ENCODE peak calls at places on chromosomes 2 and 18, in ten cellular contexts. B is activated naive CD8-positive, alpha-beta T cell treated with anti-CD3 and anti-CD28 coated beads for 36 hours; Y is GM18507; O is activated gamma-delta T cell; I is NCI-H1105; D is uterus; L is AG08396; J is left cardiac atrium; H is RPMI8226; N is H4. G is an unnamed sample.

GRCh38 chr18:45243347-45244095 is 371.8 kb upstream of the SLC14A2 start:
- DNase-seq in D (no peak), I (no peak), N (no peak), B (no peak), Y (no peak), J (no peak), L (peak), H (no peak), O (no peak), G (no peak)

GRCh38 chr2:43872151-43872550 is 33.4 kb downstream of the ABCG8 start:
- DNase-seq in D (no peak), O (no peak), H (no peak), N (no peak), I (no peak), Y (no peak), J (no peak), L (no peak), B (no peak), G (no peak)

GRCh38 chr2:167401309-167401708 is 513.0 kb downstream of the XIRP2 start:
- DNase-seq in I (no peak), N (no peak), Y (no peak), D (no peak), H (no peak), B (no peak), L (no peak), J (no peak), O (no peak), G (no peak)

GRCh38 chr2:237026981-237027711 is 58.5 kb upstream of the COPS8 start:
- DNase-seq in L (peak), N (peak), B (peak), H (peak), D (peak), Y (peak), O (no peak), J (peak), I (peak), G (peak)

GRCh38 chr2:236939271-236939670 is 146.4 kb upstream of the COPS8 start:
- DNase-seq in N (no peak), B (no peak), D (no peak), Y (no peak), H (no peak), O (no peak), J (no peak), L (no peak), I (no peak), G (no peak)

GRCh38 chr18:9737814-9738160 is 29.7 kb downstream of the RAB31 start:
- DNase-seq in H (peak), O (no peak), B (no peak), Y (no peak), J (no peak), I (peak), N (no peak), D (no peak), L (no peak), G (peak)

GRCh38 chr18:28766027-28766426 is 589.1 kb upstream of the CDH2 start:
- DNase-seq in L (no peak), O (no peak), H (no peak), Y (no peak), J (no peak), I (no peak), B (no peak), D (no peak), N (no peak), G (no peak)

GRCh38 chr2:225177098-225177497 is 134.8 kb upstream of the DOCK10 start:
- DNase-seq in O (no peak), H (no peak), N (peak), B (no peak), Y (no peak), I (no peak), J (no peak), L (peak), D (no peak), G (no peak)